ENCODE peak calls at places on chromosomes 3 and 15, in eight cellular contexts. One of them, this sample, is unnamed.

GRCh38 chr15:81170504-81170903 is 26.2 kb upstream of the IL16 start:
- DNase-seq in suprapubic skin: no peak
- DNase-seq in NCI-H1417: no peak
- DNase-seq in IMR-90: no peak
- DNase-seq in NAMALWA: no peak
- DNase-seq in iPS-NIHi11: no peak
- DNase-seq in cerebellar cortex: no peak
- DNase-seq in B cell: no peak
- DNase-seq in this sample: no peak

GRCh38 chr3:63875510-63875909 is 11.8 kb downstream of the ATXN7 start:
- DNase-seq in suprapubic skin: no peak
- DNase-seq in NCI-H1417: peak
- DNase-seq in IMR-90: no peak
- DNase-seq in NAMALWA: no peak
- DNase-seq in iPS-NIHi11: no peak
- DNase-seq in cerebellar cortex: no peak
- DNase-seq in B cell: no peak
- DNase-seq in this sample: no peak

GRCh38 chr3:124826703-124827102 is 60.5 kb downstream of the ITGB5 start:
- DNase-seq in suprapubic skin: no peak
- DNase-seq in NCI-H1417: no peak
- DNase-seq in IMR-90: peak
- DNase-seq in NAMALWA: no peak
- DNase-seq in iPS-NIHi11: no peak
- DNase-seq in cerebellar cortex: no peak
- DNase-seq in B cell: no peak
- DNase-seq in this sample: no peak

GRCh38 chr3:55558316-55558715 is 71.2 kb upstream of the WNT5A start:
- DNase-seq in suprapubic skin: no peak
- DNase-seq in NCI-H1417: no peak
- DNase-seq in IMR-90: peak
- DNase-seq in NAMALWA: no peak
- DNase-seq in iPS-NIHi11: no peak
- DNase-seq in cerebellar cortex: no peak
- DNase-seq in B cell: no peak
- DNase-seq in this sample: no peak

GRCh38 chr15:73873889-73874511 is 636 bp downstream of the TBC1D21 start:
- DNase-seq in suprapubic skin: no peak
- DNase-seq in NCI-H1417: peak
- DNase-seq in IMR-90: peak
- DNase-seq in NAMALWA: peak
- DNase-seq in iPS-NIHi11: peak
- DNase-seq in cerebellar cortex: peak
- DNase-seq in B cell: peak
- DNase-seq in this sample: peak

GRCh38 chr15:99365232-99365631 is 114.0 kb downstream of the LRRC28 start:
- DNase-seq in suprapubic skin: no peak
- DNase-seq in NCI-H1417: no peak
- DNase-seq in IMR-90: no peak
- DNase-seq in NAMALWA: no peak
- DNase-seq in iPS-NIHi11: no peak
- DNase-seq in cerebellar cortex: no peak
- DNase-seq in B cell: no peak
- DNase-seq in this sample: no peak

GRCh38 chr3:128922804-128923459 is 43.5 kb downstream of the ACAD9 start:
- DNase-seq in suprapubic skin: no peak
- DNase-seq in NCI-H1417: no peak
- DNase-seq in IMR-90: no peak
- DNase-seq in NAMALWA: no peak
- DNase-seq in iPS-NIHi11: no peak
- DNase-seq in cerebellar cortex: no peak
- DNase-seq in B cell: no peak
- DNase-seq in this sample: no peak

GRCh38 chr3:149375164-149375823 is 2.2 kb downstream of the TM4SF1 start:
- DNase-seq in suprapubic skin: no peak
- DNase-seq in NCI-H1417: no peak
- DNase-seq in IMR-90: peak
- DNase-seq in NAMALWA: no peak
- DNase-seq in iPS-NIHi11: no peak
- DNase-seq in cerebellar cortex: peak
- DNase-seq in B cell: no peak
- DNase-seq in this sample: no peak

GRCh38 chr3:70989174-70989573 is 594.4 kb downstream of the FOXP1 start:
- DNase-seq in suprapubic skin: no peak
- DNase-seq in NCI-H1417: no peak
- DNase-seq in IMR-90: peak
- DNase-seq in NAMALWA: no peak
- DNase-seq in iPS-NIHi11: no peak
- DNase-seq in cerebellar cortex: no peak
- DNase-seq in B cell: no peak
- DNase-seq in this sample: no peak

GRCh38 chr3:81477740-81478139 is 283.7 kb downstream of the GBE1 start:
- DNase-seq in suprapubic skin: no peak
- DNase-seq in NCI-H1417: no peak
- DNase-seq in IMR-90: no peak
- DNase-seq in NAMALWA: no peak
- DNase-seq in iPS-NIHi11: no peak
- DNase-seq in cerebellar cortex: no peak
- DNase-seq in B cell: no peak
- DNase-seq in this sample: no peak

GRCh38 chr3:196967412-196968232 is 1.0 kb downstream of the PIGZ start:
- DNase-seq in suprapubic skin: peak
- DNase-seq in NCI-H1417: no peak
- DNase-seq in IMR-90: no peak
- DNase-seq in NAMALWA: no peak
- DNase-seq in iPS-NIHi11: no peak
- DNase-seq in cerebellar cortex: peak
- DNase-seq in B cell: no peak
- DNase-seq in this sample: no peak

GRCh38 chr3:195806916-195807231 is 4.9 kb downstream of the MUC4 start:
- DNase-seq in suprapubic skin: peak
- DNase-seq in NCI-H1417: no peak
- DNase-seq in IMR-90: no peak
- DNase-seq in NAMALWA: no peak
- DNase-seq in iPS-NIHi11: no peak
- DNase-seq in cerebellar cortex: no peak
- DNase-seq in B cell: no peak
- DNase-seq in this sample: no peak

GRCh38 chr3:141764041-141764440 is 833 bp downstream of the GRK7 start:
- DNase-seq in suprapubic skin: no peak
- DNase-seq in NCI-H1417: no peak
- DNase-seq in IMR-90: no peak
- DNase-seq in NAMALWA: no peak
- DNase-seq in iPS-NIHi11: no peak
- DNase-seq in cerebellar cortex: no peak
- DNase-seq in B cell: no peak
- DNase-seq in this sample: no peak

GRCh38 chr15:57382222-57382621 is 5.9 kb downstream of the CGNL1 start:
- DNase-seq in suprapubic skin: no peak
- DNase-seq in NCI-H1417: no peak
- DNase-seq in IMR-90: no peak
- DNase-seq in NAMALWA: no peak
- DNase-seq in iPS-NIHi11: no peak
- DNase-seq in cerebellar cortex: peak
- DNase-seq in B cell: no peak
- DNase-seq in this sample: no peak

GRCh38 chr15:62887113-62887570 is 155.4 kb upstream of the TPM1 start:
- DNase-seq in suprapubic skin: no peak
- DNase-seq in NCI-H1417: no peak
- DNase-seq in IMR-90: peak
- DNase-seq in NAMALWA: no peak
- DNase-seq in iPS-NIHi11: no peak
- DNase-seq in cerebellar cortex: no peak
- DNase-seq in B cell: no peak
- DNase-seq in this sample: no peak

GRCh38 chr15:33068007-33068441 is 126.5 kb downstream of the FMN1 start:
- DNase-seq in suprapubic skin: peak
- DNase-seq in NCI-H1417: no peak
- DNase-seq in IMR-90: no peak
- DNase-seq in NAMALWA: peak
- DNase-seq in iPS-NIHi11: peak
- DNase-seq in cerebellar cortex: no peak
- DNase-seq in B cell: peak
- DNase-seq in this sample: no peak

GRCh38 chr15:85414495-85414894 is 34.1 kb downstream of the AKAP13 start:
- DNase-seq in suprapubic skin: no peak
- DNase-seq in NCI-H1417: no peak
- DNase-seq in IMR-90: peak
- DNase-seq in NAMALWA: peak
- DNase-seq in iPS-NIHi11: no peak
- DNase-seq in cerebellar cortex: no peak
- DNase-seq in B cell: peak
- DNase-seq in this sample: no peak

GRCh38 chr3:188749010-188749617 is 422.7 kb upstream of the TPRG1 start:
- DNase-seq in suprapubic skin: no peak
- DNase-seq in NCI-H1417: peak
- DNase-seq in IMR-90: no peak
- DNase-seq in NAMALWA: peak
- DNase-seq in iPS-NIHi11: peak
- DNase-seq in cerebellar cortex: no peak
- DNase-seq in B cell: peak
- DNase-seq in this sample: peak

GRCh38 chr15:70142322-70143191 is 44.8 kb upstream of the TLE3 start:
- DNase-seq in suprapubic skin: no peak
- DNase-seq in NCI-H1417: peak
- DNase-seq in IMR-90: peak
- DNase-seq in NAMALWA: no peak
- DNase-seq in iPS-NIHi11: no peak
- DNase-seq in cerebellar cortex: no peak
- DNase-seq in B cell: no peak
- DNase-seq in this sample: no peak

GRCh38 chr3:13113346-13114335 is 40.4 kb upstream of the IQSEC1 start:
- DNase-seq in suprapubic skin: peak
- DNase-seq in NCI-H1417: no peak
- DNase-seq in IMR-90: no peak
- DNase-seq in NAMALWA: no peak
- DNase-seq in iPS-NIHi11: no peak
- DNase-seq in cerebellar cortex: no peak
- DNase-seq in B cell: peak
- DNase-seq in this sample: no peak

GRCh38 chr3:180142041-180142440 is 105.3 kb upstream of the PEX5L start:
- DNase-seq in suprapubic skin: no peak
- DNase-seq in NCI-H1417: no peak
- DNase-seq in IMR-90: no peak
- DNase-seq in NAMALWA: no peak
- DNase-seq in iPS-NIHi11: no peak
- DNase-seq in cerebellar cortex: no peak
- DNase-seq in B cell: no peak
- DNase-seq in this sample: no peak

GRCh38 chr15:99704444-99704838 is 28.8 kb downstream of the LYSMD4 start:
- DNase-seq in suprapubic skin: no peak
- DNase-seq in NCI-H1417: peak
- DNase-seq in IMR-90: peak
- DNase-seq in NAMALWA: peak
- DNase-seq in iPS-NIHi11: peak
- DNase-seq in cerebellar cortex: peak
- DNase-seq in B cell: peak
- DNase-seq in this sample: peak

This sample was measured in NCI-H187.